ENCODE peak calls at places on chromosomes 11 and 22, in nine cellular contexts. Y, V, E, W, M, I, Z, T and H are unnamed samples.

GRCh38 chr11:420054-420910 is 5.5 kb upstream of the SIGIRR start:
- DNase-seq in Y (no peak), V (no peak), E (no peak), W (no peak), M (peak; percentile 48), I (no peak), Z (no peak), T (no peak), H (no peak)

GRCh38 chr11:77142091-77142975 is 14.3 kb downstream of the MYO7A start:
- DNase-seq in Y (no peak), V (no peak), E (peak; percentile 58), W (no peak), M (peak; percentile 35), I (no peak), Z (no peak), T (no peak), H (no peak)

GRCh38 chr11:10938231-10938630 is 80.4 kb upstream of the ZBED5 start:
- DNase-seq in Y (no peak), V (no peak), E (no peak), W (no peak), M (no peak), I (no peak), Z (no peak), T (no peak), H (no peak)

GRCh38 chr11:45921561-45922424 is 663 bp upstream of the LARGE2 start:
- DNase-seq in Y (no peak), V (no peak), E (peak; percentile 60), W (no peak), M (peak; percentile 87), I (no peak), Z (peak; percentile 63), T (no peak), H (no peak)

GRCh38 chr11:123357990-123358827 is 71.9 kb upstream of the GRAMD1B start:
- DNase-seq in Y (peak; percentile 2), V (peak; percentile 36), E (peak; percentile 82), W (no peak), M (no peak), I (peak; percentile 11), Z (no peak), T (no peak), H (peak; percentile 68)

GRCh38 chr11:10303558-10304363 is 1.1 kb upstream of the ADM start:
- DNase-seq in Y (peak; percentile 68), V (peak; percentile 86), E (peak; percentile 30), W (no peak), M (peak; percentile 65), I (peak; percentile 59), Z (no peak), T (no peak), H (no peak)

GRCh38 chr11:132158091-132158490 is 787.7 kb downstream of the NTM start:
- DNase-seq in Y (peak; percentile 14), V (peak; percentile 55), E (no peak), W (peak; percentile 22), M (no peak), I (peak; percentile 8), Z (no peak), T (no peak), H (no peak)

GRCh38 chr22:19152942-19153883 is 3.1 kb upstream of the GSC2 start:
- DNase-seq in Y (no peak), V (no peak), E (no peak), W (no peak), M (no peak), I (no peak), Z (no peak), T (no peak), H (no peak)

GRCh38 chr22:40889116-40889515 is 27.2 kb upstream of the DNAJB7 start:
- DNase-seq in Y (no peak), V (no peak), E (no peak), W (no peak), M (no peak), I (no peak), Z (no peak), T (no peak), H (no peak)

GRCh38 chr11:118263694-118264567 is at the start of gene MPZL2:
- DNase-seq in Y (no peak), V (peak; percentile 10), E (no peak), W (no peak), M (peak; percentile 76), I (peak; percentile 88), Z (no peak), T (no peak), H (peak; percentile 70)

GRCh38 chr11:134126197-134126822 is 57.4 kb downstream of the JAM3 start:
- DNase-seq in Y (peak; percentile 97), V (peak; percentile 95), E (peak; percentile 50), W (no peak), M (no peak), I (no peak), Z (no peak), T (no peak), H (no peak)

GRCh38 chr22:50727678-50728522 is 10.1 kb upstream of the ACR start:
- DNase-seq in Y (no peak), V (no peak), E (no peak), W (no peak), M (peak; percentile 37), I (no peak), Z (peak; percentile 46), T (peak; percentile 71), H (no peak)

GRCh38 chr11:12598330-12599256 is 75.6 kb upstream of the TEAD1 start:
- DNase-seq in Y (peak; percentile 59), V (peak; percentile 54), E (no peak), W (no peak), M (no peak), I (no peak), Z (no peak), T (no peak), H (no peak)

GRCh38 chr11:94638278-94638901 is 71.2 kb downstream of the PIWIL4 start:
- DNase-seq in Y (no peak), V (no peak), E (no peak), W (no peak), M (no peak), I (no peak), Z (no peak), T (no peak), H (no peak)

GRCh38 chr11:6635082-6635932 is 16.1 kb upstream of the TPP1 start:
- DNase-seq in Y (peak; percentile 87), V (peak; percentile 87), E (no peak), W (no peak), M (peak; percentile 56), I (no peak), Z (peak; percentile 80), T (no peak), H (no peak)

GRCh38 chr11:108947654-108948570 is 283.0 kb downstream of the DDX10 start:
- DNase-seq in Y (peak; percentile 80), V (peak; percentile 70), E (no peak), W (no peak), M (no peak), I (peak; percentile 77), Z (no peak), T (no peak), H (no peak)

GRCh38 chr11:132200303-132200936 is 830.0 kb downstream of the NTM start:
- DNase-seq in Y (no peak), V (no peak), E (no peak), W (no peak), M (no peak), I (no peak), Z (no peak), T (no peak), H (no peak)

GRCh38 chr11:3860360-3860759 is 4.9 kb downstream of the STIM1 start:
- DNase-seq in Y (peak; percentile 41), V (no peak), E (no peak), W (no peak), M (no peak), I (no peak), Z (no peak), T (no peak), H (no peak)

GRCh38 chr22:26168199-26168915 is 905 bp upstream of the SEZ6L start:
- DNase-seq in Y (no peak), V (no peak), E (peak; percentile 57), W (no peak), M (no peak), I (no peak), Z (no peak), T (no peak), H (no peak)

DNA sequence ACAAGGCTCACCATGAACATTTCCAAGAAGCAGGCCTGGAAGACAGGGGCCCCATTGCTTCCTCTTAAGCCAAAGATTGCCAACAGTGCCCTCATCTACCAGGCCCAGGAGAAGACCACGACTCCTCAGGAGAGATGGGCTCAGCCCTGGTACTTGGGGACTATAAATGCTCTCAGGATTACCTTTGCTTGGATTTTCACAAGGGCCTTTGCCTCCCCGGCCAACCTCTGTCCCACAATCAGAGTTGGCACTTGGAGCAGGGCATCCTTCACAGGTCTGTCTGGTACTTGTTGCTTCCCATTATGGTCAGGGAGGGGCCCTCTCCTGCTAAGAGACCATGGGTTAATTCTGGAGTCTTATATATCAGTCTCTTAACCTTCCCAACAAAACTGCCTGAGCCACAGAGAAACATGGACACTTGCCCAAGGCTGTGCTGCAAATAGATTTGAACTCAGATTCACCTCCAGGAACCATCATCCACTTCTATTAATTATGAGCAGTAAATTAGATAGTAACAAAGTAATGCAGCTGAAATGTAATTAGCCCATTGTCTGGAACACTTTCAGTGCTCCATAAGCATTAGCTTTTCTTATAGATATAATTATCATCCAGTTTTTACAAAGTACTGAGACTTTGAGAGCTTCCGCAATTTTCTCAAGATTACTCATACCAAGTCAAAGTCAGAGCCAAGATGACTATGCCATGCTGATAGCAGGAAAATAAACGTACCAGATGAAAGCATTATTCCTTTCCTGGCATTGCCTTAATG is 33.5 kb downstream of the POU2AF3 start:
- DNase-seq in Y (peak; percentile 45), V (peak; percentile 50), E (peak; percentile 58), W (no peak), M (no peak), I (no peak), Z (peak; percentile 66), T (no peak), H (no peak)
- TF ChIP-seq CTCF in Y (no peak), V (no peak), E (no peak), W (no peak), M (no peak), I (no peak), Z (no peak), T (no peak), H (no peak)

GRCh38 chr11:67286621-67287333 is 2.3 kb upstream of the ANKRD13D start:
- DNase-seq in Y (no peak), V (no peak), E (no peak), W (no peak), M (peak; percentile 77), I (no peak), Z (peak; percentile 74), T (no peak), H (no peak)
- TF ChIP-seq CTCF in Y (no peak), V (no peak), E (no peak), W (no peak), M (no peak), I (no peak), Z (no peak), T (no peak), H (no peak)

GRCh38 chr11:72814831-72815618 is 814 bp downstream of the ATG16L2 start:
- DNase-seq in Y (peak; percentile 54), V (peak; percentile 74), E (no peak), W (no peak), M (no peak), I (no peak), Z (no peak), T (no peak), H (peak; percentile 76)
- TF ChIP-seq CTCF in Y (peak; percentile 7), V (no peak), E (no peak), W (no peak), M (no peak), I (no peak), Z (no peak), T (no peak), H (peak; percentile 4)

GRCh38 chr22:37674951-37675929 is at the start of gene LGALS1:
- DNase-seq in Y (peak; percentile 97), V (peak; percentile 99), E (peak; percentile 84), W (peak; percentile 69), M (peak; percentile 96), I (peak; percentile 92), Z (peak; percentile 99), T (peak; percentile 99), H (no peak)
- TF ChIP-seq CTCF in Y (no peak), V (no peak), E (no peak), W (no peak), M (peak; percentile 14), I (no peak), Z (no peak), T (no peak), H (no peak)